ENCODE peak calls at places on chromosomes 7 and 10, in nine cellular contexts. L is spleen, P is OCI-LY7, Q is mesendoderm, O is neural progenitor cell, H is prostate gland, R is Caco-2, S is cardiac muscle cell, F is A673. G is an unnamed sample.

GRCh38 chr10:72740526-72740925 is 48.6 kb downstream of the MCU start:
- DNase-seq in L (no peak), P (no peak), Q (peak; percentile 85), O (peak; percentile 20), H (no peak), R (peak; percentile 60), S (peak; percentile 32), F (peak; percentile 83), G (no peak)

GRCh38 chr7:76302299-76303056 is at the start of gene HSPB1:
- DNase-seq in L (peak; percentile 92), P (peak; percentile 86), Q (peak; percentile 93), O (peak; percentile 79), H (peak; percentile 95), R (peak; percentile 86), S (peak; percentile 95), F (peak; percentile 90), G (peak; percentile 61)

GRCh38 chr10:98536551-98536950 is 89.8 kb upstream of the HPS1 start:
- DNase-seq in L (no peak), P (no peak), Q (no peak), O (no peak), H (peak; percentile 47), R (no peak), S (no peak), F (no peak), G (no peak)

GRCh38 chr10:33594475-33594874 is 260.0 kb upstream of the NRP1 start:
- DNase-seq in L (no peak), P (no peak), Q (no peak), O (no peak), H (no peak), R (no peak), S (no peak), F (no peak), G (no peak)

GRCh38 chr10:87658858-87659555 is 671 bp upstream of the PAPSS2 start:
- DNase-seq in L (no peak), P (no peak), Q (peak; percentile 92), O (no peak), H (no peak), R (no peak), S (no peak), F (no peak), G (no peak)

GRCh38 chr7:124996778-124997177 is 67.2 kb upstream of the POT1 start:
- DNase-seq in L (no peak), P (peak; percentile 1), Q (peak; percentile 67), O (peak; percentile 18), H (no peak), R (no peak), S (peak; percentile 50), F (peak; percentile 34), G (no peak)

GRCh38 chr10:56881218-56881617 is 520.2 kb upstream of the ZWINT start:
- DNase-seq in L (no peak), P (no peak), Q (no peak), O (no peak), H (no peak), R (no peak), S (no peak), F (no peak), G (no peak)

GRCh38 chr10:114995468-114995867 is 57.5 kb downstream of the TRUB1 start:
- DNase-seq in L (no peak), P (no peak), Q (no peak), O (no peak), H (no peak), R (no peak), S (no peak), F (no peak), G (no peak)

GRCh38 chr7:8206950-8207349 is 55.0 kb downstream of the ICA1 start:
- DNase-seq in L (no peak), P (no peak), Q (no peak), O (no peak), H (no peak), R (no peak), S (no peak), F (no peak), G (no peak)

GRCh38 chr10:132861884-132862461 is 76.0 kb upstream of the NKX6-2 start:
- DNase-seq in L (peak; percentile 63), P (no peak), Q (no peak), O (no peak), H (no peak), R (peak; percentile 23), S (no peak), F (no peak), G (no peak)

GRCh38 chr7:28405662-28406061 is 6.7 kb upstream of the CREB5 start:
- DNase-seq in L (no peak), P (no peak), Q (no peak), O (no peak), H (no peak), R (no peak), S (peak; percentile 97), F (peak; percentile 40), G (no peak)

GRCh38 chr7:44884553-44885393 is 557 bp downstream of the PURB start:
- DNase-seq in L (peak; percentile 93), P (peak; percentile 64), Q (peak; percentile 61), O (peak; percentile 77), H (peak; percentile 17), R (peak; percentile 50), S (peak; percentile 86), F (peak; percentile 73), G (peak; percentile 63)

GRCh38 chr10:6928531-6929080 is 348.5 kb upstream of the PRKCQ start:
- DNase-seq in L (no peak), P (no peak), Q (peak; percentile 54), O (peak; percentile 72), H (no peak), R (no peak), S (no peak), F (no peak), G (no peak)

GRCh38 chr7:44565097-44565794 is 8.5 kb downstream of the DDX56 start:
- DNase-seq in L (peak; percentile 92), P (peak; percentile 65), Q (peak; percentile 65), O (peak; percentile 72), H (peak; percentile 56), R (peak; percentile 65), S (peak; percentile 75), F (peak; percentile 70), G (peak; percentile 67)

GRCh38 chr10:56537984-56538383 is 176.9 kb upstream of the ZWINT start:
- DNase-seq in L (no peak), P (no peak), Q (peak; percentile 84), O (no peak), H (no peak), R (no peak), S (peak; percentile 5), F (peak; percentile 0), G (no peak)

GRCh38 chr7:113217314-113217713 is 99.0 kb upstream of the SMIM30 start:
- DNase-seq in L (no peak), P (no peak), Q (peak; percentile 67), O (no peak), H (no peak), R (no peak), S (peak; percentile 38), F (peak; percentile 3), G (no peak)

GRCh38 chr10:107971973-107972372 is 807.5 kb upstream of the SORCS1 start:
- DNase-seq in L (no peak), P (no peak), Q (peak; percentile 11), O (no peak), H (no peak), R (no peak), S (peak; percentile 57), F (peak; percentile 56), G (no peak)

GRCh38 chr10:74556072-74556705 is 270.2 kb upstream of the KAT6B start:
- DNase-seq in L (no peak), P (no peak), Q (no peak), O (no peak), H (no peak), R (no peak), S (no peak), F (no peak), G (no peak)

GRCh38 chr10:5079306-5079830 is 14.8 kb upstream of the AKR1C3 start:
- DNase-seq in L (no peak), P (no peak), Q (peak; percentile 62), O (peak; percentile 60), H (no peak), R (no peak), S (no peak), F (peak; percentile 86), G (no peak)

GRCh38 chr10:87589653-87590052 is 70.0 kb upstream of the PAPSS2 start:
- DNase-seq in L (no peak), P (no peak), Q (no peak), O (no peak), H (no peak), R (peak; percentile 45), S (no peak), F (no peak), G (no peak)

GRCh38 chr10:88725798-88726197 is 19.7 kb downstream of the LIPK start:
- DNase-seq in L (no peak), P (no peak), Q (no peak), O (no peak), H (no peak), R (no peak), S (no peak), F (no peak), G (no peak)

GRCh38 chr10:123402021-123402420 is 247.8 kb downstream of the BUB3 start:
- DNase-seq in L (no peak), P (peak; percentile 21), Q (no peak), O (no peak), H (no peak), R (no peak), S (no peak), F (no peak), G (no peak)

DNA sequence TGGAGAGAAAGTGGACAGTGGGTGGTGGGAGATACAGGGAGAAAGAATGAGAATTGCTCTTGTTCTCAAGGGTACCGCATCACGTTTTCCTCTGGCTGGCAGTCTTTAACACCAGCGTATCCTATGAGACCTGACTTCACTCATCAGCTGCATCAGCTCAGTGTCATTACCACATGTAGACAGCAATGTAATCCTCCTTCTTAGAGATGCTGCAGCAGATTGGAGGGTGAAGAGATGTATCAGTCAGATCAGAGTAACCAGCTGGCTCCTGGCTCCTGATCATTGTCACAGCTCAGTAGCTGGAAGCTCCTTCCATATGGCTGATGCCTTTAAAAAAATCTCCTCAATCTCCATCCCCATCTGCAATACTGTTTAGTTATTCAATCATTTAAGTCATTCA is 39.8 kb upstream of the EPHB6 start:
- DNase-seq in L (no peak), P (no peak), Q (no peak), O (no peak), H (no peak), R (no peak), S (no peak), F (no peak), G (no peak)
- H3K4me3 ChIP-seq in L (no peak overlapping the region), P (no peak overlapping the region), Q (no peak overlapping the region), O (no peak overlapping the region), H (no peak overlapping the region), R (no peak overlapping the region), S (no peak overlapping the region), F (no peak overlapping the region), G (no peak overlapping the region)

GRCh38 chr10:124966008-124966407 is 24.1 kb downstream of the ZRANB1 start:
- DNase-seq in L (no peak), P (no peak), Q (no peak), O (no peak), H (no peak), R (no peak), S (no peak), F (no peak), G (no peak)
- H3K36me3 ChIP-seq in L (peaks cover 51% of the 10 kb centered on the region), P (peaks cover 37% of the 10 kb centered on the region), Q (peaks cover 1% of the 10 kb centered on the region), O (no peaks in the 10 kb centered on the region), H (no peaks in the 10 kb centered on the region), R (no peaks in the 10 kb centered on the region), S (peaks cover 5% of the 10 kb centered on the region), F (peaks cover 7% of the 10 kb centered on the region), G (peaks cover 9% of the 10 kb centered on the region)

GRCh38 chr7:83457022-83457892 is 191.7 kb downstream of the SEMA3E start:
- DNase-seq in L (no peak), P (no peak), Q (peak; percentile 74), O (no peak), H (no peak), R (no peak), S (peak; percentile 10), F (peak; percentile 19), G (no peak)
- H3K4me3 ChIP-seq in L (no peak overlapping the region), P (no peak overlapping the region), Q (no peak overlapping the region), O (no peak overlapping the region), H (no peak overlapping the region), R (no peak overlapping the region), S (no peak overlapping the region), F (no peak overlapping the region), G (no peak overlapping the region)

GRCh38 chr7:148397056-148397455 is 193.5 kb upstream of the C7orf33 start:
- DNase-seq in L (no peak), P (no peak), Q (no peak), O (peak; percentile 37), H (no peak), R (no peak), S (no peak), F (no peak), G (no peak)
- H3K36me3 ChIP-seq in L (no peaks in the 10 kb centered on the region), P (no peaks in the 10 kb centered on the region), Q (no peaks in the 10 kb centered on the region), O (no peaks in the 10 kb centered on the region), H (no peaks in the 10 kb centered on the region), R (no peaks in the 10 kb centered on the region), S (no peaks in the 10 kb centered on the region), F (no peaks in the 10 kb centered on the region), G (no peaks in the 10 kb centered on the region)